ENCODE peak calls at places on chromosomes 2 and 18, in ten cellular contexts. U is GM13977, S is GM10248, P is right lobe of liver, T is mammary epithelial cell, O is epithelial cell of esophagus, R is bronchial epithelial cell, G is PC-3, E is nephron progenitor cell, C is tibial nerve. V is an unnamed sample.

GRCh38 chr2:112493858-112494648 is 12.1 kb downstream of the TTL start:
- DNase-seq in U (no peak), S (no peak), P (no peak), T (peak; percentile 65), O (peak; percentile 89), R (peak; percentile 88), G (peak; percentile 86), E (no peak), C (no peak), V (peak; percentile 60)

GRCh38 chr2:96092896-96093295 is 23.5 kb downstream of the ADRA2B start:
- DNase-seq in U (no peak), S (no peak), P (no peak), T (no peak), O (no peak), R (no peak), G (no peak), E (no peak), C (peak; percentile 4), V (no peak)

GRCh38 chr2:71505086-71505769 is 51.9 kb downstream of the DYSF start:
- DNase-seq in U (no peak), S (no peak), P (no peak), T (no peak), O (no peak), R (no peak), G (no peak), E (no peak), C (no peak), V (no peak)

GRCh38 chr2:80461505-80462197 is 157.1 kb upstream of the LRRTM1 start:
- DNase-seq in U (peak; percentile 11), S (no peak), P (no peak), T (no peak), O (no peak), R (no peak), G (no peak), E (peak; percentile 3), C (no peak), V (no peak)

GRCh38 chr2:26720322-26721166 is 28.0 kb downstream of the KCNK3 start:
- DNase-seq in U (no peak), S (no peak), P (peak; percentile 87), T (peak; percentile 31), O (no peak), R (no peak), G (peak; percentile 12), E (no peak), C (peak; percentile 59), V (peak; percentile 87)

GRCh38 chr2:118881490-118882129 is 34.2 kb upstream of the EN1 start:
- DNase-seq in U (peak; percentile 53), S (peak; percentile 60), P (peak; percentile 70), T (peak; percentile 64), O (peak; percentile 83), R (peak; percentile 64), G (peak; percentile 86), E (peak; percentile 76), C (peak; percentile 16), V (peak; percentile 75)

GRCh38 chr2:28586864-28587263 is 91.0 kb downstream of the PLB1 start:
- DNase-seq in U (peak; percentile 46), S (no peak), P (no peak), T (no peak), O (no peak), R (no peak), G (no peak), E (no peak), C (no peak), V (no peak)

GRCh38 chr2:232883116-232883721 is 13.2 kb downstream of the SNORC start:
- DNase-seq in U (no peak), S (no peak), P (no peak), T (no peak), O (no peak), R (no peak), G (no peak), E (no peak), C (no peak), V (no peak)

GRCh38 chr2:208320686-208321085 is 54.6 kb downstream of the PIKFYVE start:
- DNase-seq in U (no peak), S (peak; percentile 34), P (no peak), T (no peak), O (no peak), R (no peak), G (no peak), E (no peak), C (peak; percentile 47), V (no peak)

GRCh38 chr2:20607446-20607845 is 43.5 kb downstream of the HS1BP3 start:
- DNase-seq in U (no peak), S (no peak), P (no peak), T (no peak), O (no peak), R (no peak), G (no peak), E (no peak), C (no peak), V (no peak)

GRCh38 chr2:120564213-120565094 is 171.2 kb upstream of the GLI2 start:
- DNase-seq in U (no peak), S (no peak), P (peak; percentile 7), T (no peak), O (peak; percentile 43), R (peak; percentile 68), G (no peak), E (peak; percentile 66), C (no peak), V (peak; percentile 37)

GRCh38 chr2:200578778-200579177 is 7.0 kb upstream of the AOX1 start:
- DNase-seq in U (no peak), S (no peak), P (no peak), T (peak; percentile 25), O (peak; percentile 69), R (peak; percentile 58), G (peak; percentile 67), E (no peak), C (no peak), V (peak; percentile 49)

GRCh38 chr2:30305235-30305634 is 73.9 kb downstream of the LBH start:
- DNase-seq in U (no peak), S (no peak), P (no peak), T (peak; percentile 52), O (peak; percentile 72), R (peak; percentile 80), G (peak; percentile 37), E (no peak), C (no peak), V (no peak)

GRCh38 chr2:33030326-33030725 is 83.6 kb downstream of the LTBP1 start:
- DNase-seq in U (no peak), S (no peak), P (no peak), T (no peak), O (no peak), R (no peak), G (no peak), E (no peak), C (no peak), V (no peak)

GRCh38 chr2:189819297-189819704 is 35.1 kb downstream of the PMS1 start:
- DNase-seq in U (no peak), S (no peak), P (no peak), T (peak; percentile 65), O (peak; percentile 14), R (peak; percentile 50), G (peak; percentile 59), E (no peak), C (no peak), V (no peak)

GRCh38 chr18:28176933-28177827 is at the start of gene CDH2:
- DNase-seq in U (peak; percentile 65), S (peak; percentile 26), P (peak; percentile 83), T (peak; percentile 59), O (peak; percentile 55), R (peak; percentile 10), G (peak; percentile 82), E (peak; percentile 80), C (no peak), V (peak; percentile 74)

DNA sequence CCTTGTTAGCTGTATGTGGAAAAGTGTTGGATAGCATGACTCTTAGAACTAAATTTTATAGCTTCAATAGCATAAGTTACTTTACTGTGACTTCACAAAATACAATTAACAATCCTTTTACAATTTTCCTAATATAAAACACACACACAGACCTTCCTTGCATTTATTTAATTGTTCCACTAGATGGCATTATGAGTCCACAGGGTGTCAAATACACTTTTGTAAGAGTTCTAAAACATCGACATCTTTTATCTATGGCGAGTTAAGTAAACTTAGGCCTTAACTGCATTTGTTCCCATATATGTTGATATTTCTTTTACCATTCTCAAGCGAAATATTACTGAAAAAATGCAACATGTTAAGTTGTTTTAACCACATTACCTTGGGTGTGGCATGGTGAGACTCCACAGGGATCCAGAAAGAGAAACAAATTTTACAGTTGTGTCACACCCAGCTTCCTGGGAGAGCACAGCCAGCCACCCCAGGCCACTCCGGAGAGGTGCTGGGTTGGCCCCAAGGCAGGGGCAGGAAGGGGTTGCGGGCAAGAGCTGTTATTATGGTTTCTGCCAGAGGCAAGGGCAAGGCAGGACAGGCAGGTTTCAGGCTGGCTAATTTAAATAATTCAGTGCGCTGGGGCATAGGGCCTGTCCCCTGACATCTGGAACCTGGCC is 312.4 kb upstream of the MC4R start:
- DNase-seq in U (no peak), S (peak; percentile 13), P (no peak), T (peak; percentile 17), O (peak; percentile 54), R (peak; percentile 57), G (peak; percentile 42), E (no peak), C (no peak), V (peak; percentile 46)
- TF ChIP-seq CTCF in U (peak; percentile 59), S (peak; percentile 42), P (peak; percentile 61), T (peak; percentile 73), O (peak; percentile 51), R (peak; percentile 29), G (peak; percentile 82), E (peak; percentile 68), C (peak; percentile 35), V (peak; percentile 67)

GRCh38 chr2:116513991-116514390 is 1300.5 kb upstream of the DDX18 start:
- DNase-seq in U (no peak), S (no peak), P (no peak), T (no peak), O (no peak), R (no peak), G (no peak), E (no peak), C (no peak), V (peak; percentile 55)

GRCh38 chr2:116511426-116511825 is 1303.1 kb upstream of the DDX18 start:
- DNase-seq in U (no peak), S (no peak), P (no peak), T (no peak), O (no peak), R (no peak), G (peak; percentile 19), E (no peak), C (no peak), V (peak; percentile 53)

GRCh38 chr2:116510117-116510671 is 1304.3 kb upstream of the DDX18 start:
- DNase-seq in U (peak; percentile 5), S (no peak), P (no peak), T (no peak), O (peak; percentile 30), R (peak; percentile 22), G (peak; percentile 73), E (peak; percentile 4), C (no peak), V (peak; percentile 61)
- TF ChIP-seq CTCF in U (peak; percentile 69), S (peak; percentile 44), P (peak; percentile 61), T (peak; percentile 10), O (peak; percentile 42), R (peak; percentile 6), G (peak; percentile 75), E (peak; percentile 57), C (no peak), V (peak; percentile 45)

GRCh38 chr18:24446953-24447537 is 13.4 kb upstream of the HRH4 start:
- DNase-seq in U (no peak), S (no peak), P (no peak), T (no peak), O (no peak), R (no peak), G (peak; percentile 33), E (no peak), C (no peak), V (no peak)
- TF ChIP-seq CTCF in U (no peak), S (no peak), P (peak; percentile 24), T (no peak), O (peak; percentile 28), R (no peak), G (peak; percentile 47), E (no peak), C (no peak), V (no peak)

GRCh38 chr2:52895726-52896340 is 871.8 kb upstream of the CHAC2 start:
- DNase-seq in U (no peak), S (no peak), P (no peak), T (no peak), O (no peak), R (no peak), G (no peak), E (no peak), C (no peak), V (no peak)
- TF ChIP-seq CTCF in U (no peak), S (no peak), P (no peak), T (no peak), O (no peak), R (no peak), G (no peak), E (no peak), C (no peak), V (no peak)

V was measured in MCF 10A.